ENCODE peak calls at places on chromosome 6, in eight cellular contexts. M is esophagus squamous epithelium, T is nephron progenitor cell, E is IMR-90, R is cardiac muscle cell, D is AG09319, Q is psoas muscle, P is heart right ventricle. H is an unnamed sample.

GRCh38 chr6:15426395-15426794 is 180.5 kb downstream of the JARID2 start:
- DNase-seq in M (no peak), T (no peak), E (no peak), R (no peak), D (no peak), Q (no peak), P (no peak), H (no peak)

GRCh38 chr6:35023091-35023490 is 118.0 kb downstream of the TCP11 start:
- DNase-seq in M (no peak), T (no peak), E (no peak), R (no peak), D (no peak), Q (no peak), P (no peak), H (no peak)

GRCh38 chr6:108555399-108556052 is 5.2 kb upstream of the FOXO3 start:
- DNase-seq in M (no peak), T (no peak), E (no peak), R (no peak), D (no peak), Q (peak; percentile 84), P (peak; percentile 27), H (no peak)

GRCh38 chr6:127963495-127963894 is 62.6 kb upstream of the THEMIS start:
- DNase-seq in M (no peak), T (no peak), E (no peak), R (no peak), D (no peak), Q (no peak), P (no peak), H (no peak)

GRCh38 chr6:151160869-151161268 is 78.9 kb upstream of the AKAP12 start:
- DNase-seq in M (no peak), T (peak; percentile 17), E (no peak), R (peak; percentile 32), D (no peak), Q (no peak), P (no peak), H (no peak)

GRCh38 chr6:122766256-122766655 is 13.3 kb upstream of the FABP7 start:
- DNase-seq in M (no peak), T (no peak), E (no peak), R (no peak), D (no peak), Q (no peak), P (no peak), H (no peak)

GRCh38 chr6:104642871-104643270 is 216.8 kb downstream of the HACE1 start:
- DNase-seq in M (no peak), T (no peak), E (no peak), R (no peak), D (no peak), Q (no peak), P (no peak), H (peak; percentile 76)

GRCh38 chr6:148166339-148166949 is 176.2 kb upstream of the SASH1 start:
- DNase-seq in M (no peak), T (no peak), E (peak; percentile 72), R (peak; percentile 55), D (peak; percentile 16), Q (no peak), P (peak; percentile 23), H (peak; percentile 81)

GRCh38 chr6:134515976-134516375 is 198.1 kb upstream of the SGK1 start:
- DNase-seq in M (no peak), T (no peak), E (no peak), R (no peak), D (no peak), Q (no peak), P (no peak), H (peak; percentile 87)

GRCh38 chr6:75611011-75611701 is 9.5 kb downstream of the SENP6 start:
- DNase-seq in M (no peak), T (no peak), E (no peak), R (no peak), D (no peak), Q (no peak), P (no peak), H (no peak)

GRCh38 chr6:27251672-27252251 is 4.3 kb downstream of the PRSS16 start:
- DNase-seq in M (peak; percentile 23), T (peak; percentile 87), E (peak; percentile 38), R (peak; percentile 93), D (no peak), Q (peak; percentile 65), P (no peak), H (peak; percentile 62)

GRCh38 chr6:142279350-142280180 is 22.2 kb upstream of the ADGRG6 start:
- DNase-seq in M (no peak), T (no peak), E (peak; percentile 37), R (no peak), D (no peak), Q (no peak), P (no peak), H (peak; percentile 69)

GRCh38 chr6:105985816-105986632 is 100.1 kb upstream of the PRDM1 start:
- DNase-seq in M (no peak), T (peak; percentile 50), E (no peak), R (peak; percentile 51), D (no peak), Q (no peak), P (no peak), H (no peak)

GRCh38 chr6:53009056-53009455 is 14.0 kb upstream of the GSTA4 start:
- DNase-seq in M (no peak), T (no peak), E (no peak), R (no peak), D (no peak), Q (no peak), P (no peak), H (no peak)

GRCh38 chr6:139588734-139589418 is 214.4 kb upstream of the CITED2 start:
- DNase-seq in M (no peak), T (no peak), E (peak; percentile 94), R (no peak), D (no peak), Q (no peak), P (no peak), H (peak; percentile 70)

GRCh38 chr6:37127961-37128862 is 41.7 kb upstream of the PIM1 start:
- DNase-seq in M (no peak), T (no peak), E (peak; percentile 74), R (peak; percentile 57), D (no peak), Q (no peak), P (no peak), H (peak; percentile 72)

GRCh38 chr6:163608060-163608752 is 193.7 kb downstream of the QKI start:
- DNase-seq in M (no peak), T (peak; percentile 12), E (no peak), R (no peak), D (no peak), Q (no peak), P (no peak), H (no peak)

GRCh38 chr6:18207949-18208348 is 52.7 kb downstream of the KDM1B start:
- DNase-seq in M (no peak), T (no peak), E (no peak), R (no peak), D (no peak), Q (no peak), P (no peak), H (no peak)

GRCh38 chr6:127092486-127092885 is 26.0 kb upstream of the RSPO3 start:
- DNase-seq in M (no peak), T (no peak), E (no peak), R (no peak), D (no peak), Q (no peak), P (no peak), H (no peak)

GRCh38 chr6:145214570-145214969 is 520.8 kb downstream of the EPM2A start:
- DNase-seq in M (no peak), T (peak; percentile 3), E (peak; percentile 39), R (peak; percentile 50), D (peak; percentile 12), Q (no peak), P (no peak), H (peak; percentile 58)

GRCh38 chr6:43817192-43817591 is 47.2 kb downstream of the VEGFA start:
- DNase-seq in M (no peak), T (no peak), E (peak; percentile 31), R (peak; percentile 62), D (no peak), Q (peak; percentile 82), P (peak; percentile 43), H (peak; percentile 23)

GRCh38 chr6:11848852-11849731 is 70.5 kb upstream of the ADTRP start:
- DNase-seq in M (no peak), T (no peak), E (peak; percentile 42), R (no peak), D (no peak), Q (no peak), P (no peak), H (peak; percentile 35)

GRCh38 chr6:104623052-104623690 is 236.5 kb downstream of the HACE1 start:
- DNase-seq in M (no peak), T (peak; percentile 21), E (no peak), R (peak; percentile 21), D (no peak), Q (no peak), P (no peak), H (no peak)

GRCh38 chr6:168195712-168196111 is 116.7 kb upstream of the FRMD1 start:
- DNase-seq in M (no peak), T (no peak), E (no peak), R (no peak), D (no peak), Q (no peak), P (no peak), H (no peak)

GRCh38 chr6:28809947-28810654 is 113.7 kb downstream of the TRIM27 start:
- DNase-seq in M (no peak), T (peak; percentile 38), E (no peak), R (peak; percentile 59), D (no peak), Q (no peak), P (no peak), H (no peak)
- TF ChIP-seq CTCF in M (no peak), T (no peak), E (no peak), R (peak; percentile 13), D (no peak), Q (no peak), P (no peak), H (no peak)

GRCh38 chr6:4727671-4728435 is 48.4 kb upstream of the CDYL start:
- DNase-seq in M (no peak), T (no peak), E (no peak), R (peak; percentile 60), D (no peak), Q (no peak), P (no peak), H (no peak)
- TF ChIP-seq CTCF in M (no peak), T (no peak), E (no peak), R (no peak), D (no peak), Q (no peak), P (no peak), H (no peak)

DNA sequence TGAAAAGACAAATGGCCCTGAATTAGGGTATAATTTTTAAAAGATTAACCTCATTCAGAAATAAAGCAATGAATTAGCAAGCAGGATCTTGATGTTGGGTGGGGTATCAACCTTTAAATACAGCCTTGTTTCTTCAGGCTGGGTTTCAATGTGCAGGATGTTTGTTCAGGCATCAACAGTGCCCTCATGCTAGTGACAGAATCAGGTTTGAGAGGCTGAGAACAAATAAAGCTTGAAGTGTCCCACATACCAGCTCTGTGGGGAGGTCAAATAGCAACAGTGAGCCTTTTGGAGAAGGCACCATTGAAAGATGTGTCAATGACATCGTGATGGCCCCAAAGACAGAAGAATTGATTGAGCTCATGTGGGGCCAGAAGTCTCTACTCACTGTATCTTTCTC is 68.3 kb downstream of the MTFR2 start:
- DNase-seq in M (no peak), T (no peak), E (no peak), R (peak; percentile 11), D (no peak), Q (no peak), P (no peak), H (no peak)
- TF ChIP-seq CTCF in M (no peak), T (no peak), E (no peak), R (no peak), D (no peak), Q (no peak), P (no peak), H (no peak)

GRCh38 chr6:31592396-31592771 is 422 bp downstream of the NCR3 start:
- DNase-seq in M (no peak), T (no peak), E (no peak), R (no peak), D (no peak), Q (no peak), P (no peak), H (no peak)

GRCh38 chr6:31597006-31597405 is 4.2 kb upstream of the NCR3 start:
- DNase-seq in M (no peak), T (no peak), E (peak; percentile 31), R (peak; percentile 26), D (no peak), Q (no peak), P (no peak), H (peak; percentile 55)
- TF ChIP-seq CTCF in M (no peak), T (peak; percentile 42), E (peak; percentile 37), R (peak; percentile 30), D (peak; percentile 28), Q (peak; percentile 23), P (peak; percentile 52), H (peak; percentile 46)